ENCODE peak calls at places on chromosomes 1 and 21, in four cellular contexts. One of them, this sample, is unnamed.

GRCh38 chr1:93847811-93848288 is 31.2 kb downstream of the DNTTIP2 start:
- DNase-seq in K562: peak; percentile 71
- DNase-seq in GM12878: no peak
- DNase-seq in SK-N-SH: peak; percentile 77
- DNase-seq in this sample: peak; percentile 45

GRCh38 chr1:212351588-212352362 is 62.9 kb downstream of the PACC1 start:
- DNase-seq in GM12878: no peak
- DNase-seq in K562: no peak
- DNase-seq in SK-N-SH: no peak
- DNase-seq in this sample: no peak

GRCh38 chr1:37471345-37472231 is 2.8 kb upstream of the ZC3H12A start:
- DNase-seq in SK-N-SH: peak; percentile 80
- DNase-seq in K562: no peak
- DNase-seq in GM12878: no peak
- DNase-seq in this sample: peak; percentile 58

GRCh38 chr21:27346041-27346448 is 379.2 kb upstream of the ADAMTS5 start:
- DNase-seq in GM12878: no peak
- DNase-seq in K562: no peak
- DNase-seq in SK-N-SH: no peak
- DNase-seq in this sample: no peak

GRCh38 chr1:20411196-20411980 is 74.6 kb downstream of the CAMK2N1 start:
- DNase-seq in GM12878: no peak
- DNase-seq in K562: no peak
- DNase-seq in SK-N-SH: no peak
- DNase-seq in this sample: no peak

GRCh38 chr1:91383461-91383860 is 21.2 kb downstream of the HFM1 start:
- DNase-seq in GM12878: no peak
- DNase-seq in SK-N-SH: no peak
- DNase-seq in K562: no peak
- DNase-seq in this sample: no peak

GRCh38 chr1:19426294-19427086 is 58.8 kb downstream of the CAPZB start:
- DNase-seq in SK-N-SH: no peak
- DNase-seq in GM12878: no peak
- DNase-seq in K562: no peak
- DNase-seq in this sample: peak; percentile 64

GRCh38 chr1:185297986-185298385 is 19.1 kb downstream of the IVNS1ABP start:
- DNase-seq in K562: no peak
- DNase-seq in SK-N-SH: no peak
- DNase-seq in GM12878: no peak
- DNase-seq in this sample: no peak

GRCh38 chr1:111415461-111415860 is 12.1 kb downstream of the OVGP1 start:
- DNase-seq in GM12878: no peak
- DNase-seq in K562: no peak
- DNase-seq in SK-N-SH: no peak
- DNase-seq in this sample: no peak

GRCh38 chr1:113452921-113453770 is 62.8 kb downstream of the MAGI3 start:
- DNase-seq in K562: peak; percentile 20
- DNase-seq in SK-N-SH: peak; percentile 26
- DNase-seq in GM12878: no peak
- DNase-seq in this sample: peak; percentile 32

GRCh38 chr21:27480841-27481261 is 514.0 kb upstream of the ADAMTS5 start:
- DNase-seq in GM12878: no peak
- DNase-seq in SK-N-SH: no peak
- DNase-seq in K562: no peak
- DNase-seq in this sample: no peak

GRCh38 chr1:223784541-223784940 is 61.2 kb downstream of the TP53BP2 start:
- DNase-seq in GM12878: no peak
- DNase-seq in K562: no peak
- DNase-seq in SK-N-SH: no peak
- DNase-seq in this sample: no peak

GRCh38 chr1:151992345-151993083 is 1.1 kb downstream of the S100A10 start:
- DNase-seq in GM12878: no peak
- DNase-seq in SK-N-SH: no peak
- DNase-seq in K562: peak; percentile 70
- DNase-seq in this sample: peak; percentile 73

GRCh38 chr1:159015440-159015909 is 5.8 kb downstream of the IFI16 start:
- DNase-seq in GM12878: peak; percentile 84
- DNase-seq in SK-N-SH: no peak
- DNase-seq in K562: no peak
- DNase-seq in this sample: no peak

GRCh38 chr1:173451981-173452380 is 25.2 kb upstream of the PRDX6 start:
- DNase-seq in SK-N-SH: no peak
- DNase-seq in K562: no peak
- DNase-seq in GM12878: no peak
- DNase-seq in this sample: no peak

GRCh38 chr1:24536391-24536840 is 19.5 kb upstream of the NCMAP start:
- DNase-seq in K562: no peak
- DNase-seq in GM12878: peak; percentile 82
- DNase-seq in SK-N-SH: peak; percentile 23
- DNase-seq in this sample: peak; percentile 35

GRCh38 chr1:205199090-205199930 is 12.2 kb downstream of the DSTYK start:
- DNase-seq in K562: no peak
- DNase-seq in SK-N-SH: no peak
- DNase-seq in GM12878: no peak
- DNase-seq in this sample: no peak

GRCh38 chr1:164673584-164674214 is 114.7 kb downstream of the PBX1 start:
- DNase-seq in K562: peak; percentile 81
- DNase-seq in SK-N-SH: peak; percentile 53
- DNase-seq in GM12878: no peak
- DNase-seq in this sample: peak; percentile 29

DNA sequence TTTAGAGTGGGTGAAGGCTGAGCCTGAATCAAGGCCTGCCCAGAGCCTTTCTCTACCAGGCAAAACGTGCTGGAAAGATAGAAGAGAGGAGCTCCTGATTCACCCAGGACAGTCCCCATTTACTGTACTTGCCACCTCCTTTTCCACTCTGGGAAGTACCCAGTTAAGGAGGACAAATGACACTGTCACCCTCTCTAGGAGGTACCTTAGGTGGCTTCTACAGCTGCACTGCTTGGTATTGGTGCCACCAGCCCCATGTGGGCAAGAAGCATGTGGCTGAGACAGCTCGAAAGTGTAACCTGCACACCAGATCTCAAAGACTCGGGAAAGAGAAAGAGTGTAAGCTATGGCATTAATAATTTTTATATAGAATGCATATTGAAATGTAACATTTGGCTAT is 42.3 kb downstream of the RUNX1 start:
- DNase-seq in K562: no peak
- DNase-seq in SK-N-SH: no peak
- DNase-seq in GM12878: no peak
- DNase-seq in this sample: no peak
- TF ChIP-seq NFIC in K562: no peak
- TF ChIP-seq NFIC in SK-N-SH: no peak
- TF ChIP-seq NFIC in GM12878: no peak
- TF ChIP-seq NFIC in this sample: no peak

DNA sequence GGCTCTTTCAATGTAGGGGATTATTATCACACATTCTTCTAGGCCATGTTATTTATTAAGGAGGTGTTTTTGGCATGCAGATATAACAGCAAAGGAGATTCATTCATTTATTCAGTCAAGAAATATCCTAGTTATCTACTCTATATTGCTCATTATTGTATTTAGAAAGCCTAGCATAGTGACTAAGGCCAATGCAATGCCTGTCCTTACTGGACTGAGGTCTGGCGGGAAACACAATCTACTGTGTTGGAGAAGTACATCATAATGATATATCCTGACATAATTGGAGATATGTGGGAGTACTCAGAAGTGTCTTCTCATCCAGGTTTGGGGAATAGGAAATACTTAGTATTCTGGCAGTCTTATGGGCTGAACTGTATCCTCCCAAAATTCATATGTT is 421.5 kb upstream of the USP24 start:
- DNase-seq in GM12878: no peak
- DNase-seq in K562: no peak
- DNase-seq in SK-N-SH: no peak
- DNase-seq in this sample: no peak
- TF ChIP-seq NFIC in GM12878: no peak
- TF ChIP-seq NFIC in K562: no peak
- TF ChIP-seq NFIC in SK-N-SH: no peak
- TF ChIP-seq NFIC in this sample: no peak

DNA sequence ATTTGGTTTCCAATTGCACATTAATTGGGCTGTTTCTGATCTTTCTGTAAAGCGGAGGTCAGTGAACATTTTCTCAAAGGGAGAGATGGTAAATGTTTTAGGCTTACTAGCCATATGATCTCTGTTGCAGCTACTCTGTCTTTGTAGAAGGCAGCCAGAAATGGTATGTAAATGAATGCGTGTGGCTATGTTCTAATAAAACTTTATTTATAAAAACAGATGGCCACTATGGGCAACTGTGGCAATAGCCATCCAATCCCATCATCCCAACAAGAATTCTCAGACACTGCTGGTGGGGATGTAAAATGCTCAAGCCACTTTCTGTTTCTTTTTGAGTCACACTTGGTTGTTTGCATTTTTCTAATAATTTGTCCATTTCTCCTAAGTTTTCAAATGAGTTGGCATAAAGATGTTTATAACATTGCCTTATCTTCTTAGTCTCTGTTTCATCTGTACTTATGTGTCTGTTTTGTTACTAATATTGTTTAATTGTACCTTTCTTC is 448.8 kb upstream of the VAMP3 start:
- DNase-seq in GM12878: no peak
- DNase-seq in K562: no peak
- DNase-seq in SK-N-SH: no peak
- DNase-seq in this sample: no peak
- TF ChIP-seq NFIC in GM12878: no peak
- TF ChIP-seq NFIC in K562: no peak
- TF ChIP-seq NFIC in SK-N-SH: no peak
- TF ChIP-seq NFIC in this sample: no peak

GRCh38 chr1:40384413-40384762 is 10.9 kb downstream of the SMAP2 start:
- DNase-seq in GM12878: no peak
- DNase-seq in SK-N-SH: no peak
- DNase-seq in K562: no peak
- DNase-seq in this sample: peak; percentile 80

GRCh38 chr1:40382601-40383000 is 9.1 kb downstream of the SMAP2 start:
- DNase-seq in SK-N-SH: no peak
- DNase-seq in K562: no peak
- DNase-seq in GM12878: no peak
- DNase-seq in this sample: no peak

GRCh38 chr1:40383488-40384412 is 10.2 kb downstream of the SMAP2 start:
- DNase-seq in K562: peak; percentile 33
- DNase-seq in SK-N-SH: no peak
- DNase-seq in GM12878: no peak
- DNase-seq in this sample: peak; percentile 76

GRCh38 chr1:40382110-40382464 is 8.6 kb downstream of the SMAP2 start:
- DNase-seq in SK-N-SH: no peak
- DNase-seq in K562: no peak
- DNase-seq in GM12878: no peak
- DNase-seq in this sample: no peak

GRCh38 chr1:40383095-40383487 is 9.6 kb downstream of the SMAP2 start:
- DNase-seq in K562: peak; percentile 40
- DNase-seq in SK-N-SH: peak; percentile 85
- DNase-seq in GM12878: no peak
- DNase-seq in this sample: no peak
- TF ChIP-seq NFIC in K562: no peak
- TF ChIP-seq NFIC in SK-N-SH: no peak
- TF ChIP-seq NFIC in GM12878: no peak
- TF ChIP-seq NFIC in this sample: no peak

GRCh38 chr1:228163004-228163753 is 2.4 kb upstream of the IBA57 start:
- DNase-seq in K562: no peak
- DNase-seq in SK-N-SH: no peak
- DNase-seq in GM12878: no peak
- DNase-seq in this sample: no peak
- TF ChIP-seq NFIC in K562: no peak
- TF ChIP-seq NFIC in SK-N-SH: no peak
- TF ChIP-seq NFIC in GM12878: no peak
- TF ChIP-seq NFIC in this sample: no peak

GRCh38 chr1:226402615-226403521 is 5.0 kb downstream of the PARP1 start:
- DNase-seq in GM12878: no peak
- DNase-seq in SK-N-SH: no peak
- DNase-seq in K562: no peak
- DNase-seq in this sample: no peak

GRCh38 chr1:226404063-226404903 is 3.6 kb downstream of the PARP1 start:
- DNase-seq in K562: no peak
- DNase-seq in SK-N-SH: peak; percentile 38
- DNase-seq in GM12878: no peak
- DNase-seq in this sample: peak; percentile 20

GRCh38 chr1:226404904-226405222 is 3.0 kb downstream of the PARP1 start:
- DNase-seq in K562: no peak
- DNase-seq in SK-N-SH: no peak
- DNase-seq in GM12878: no peak
- DNase-seq in this sample: no peak

GRCh38 chr1:226405411-226405988 is 2.4 kb downstream of the PARP1 start:
- DNase-seq in SK-N-SH: no peak
- DNase-seq in K562: no peak
- DNase-seq in GM12878: no peak
- DNase-seq in this sample: no peak

GRCh38 chr1:226403522-226404034 is 4.3 kb downstream of the PARP1 start:
- DNase-seq in K562: peak; percentile 80
- DNase-seq in SK-N-SH: peak; percentile 60
- DNase-seq in GM12878: no peak
- DNase-seq in this sample: no peak
- TF ChIP-seq NFIC in K562: no peak
- TF ChIP-seq NFIC in SK-N-SH: no peak
- TF ChIP-seq NFIC in GM12878: no peak
- TF ChIP-seq NFIC in this sample: no peak

GRCh38 chr1:243291287-243291686 is 35.4 kb downstream of the SDCCAG8 start:
- DNase-seq in SK-N-SH: no peak
- DNase-seq in GM12878: no peak
- DNase-seq in K562: no peak
- DNase-seq in this sample: no peak
- TF ChIP-seq NFIC in SK-N-SH: no peak
- TF ChIP-seq NFIC in GM12878: no peak
- TF ChIP-seq NFIC in K562: no peak
- TF ChIP-seq NFIC in this sample: no peak

This sample was measured in HepG2.